ENCODE peak calls at places on chromosome 19, in ten cellular contexts. U is Peyer's patch; Q is AG10803; O is stimulated activated CD4-positive, alpha-beta T cell treated with anti-CD3 and anti-CD28 coated beads, Interleukin-2, amount 100 ng/mL, for 48 hours; N is NCI-H1105; F is endothelial cell; W is BJ; E is lower leg skin; M is T-helper 2 cell; B is heart right ventricle. X is an unnamed sample.

GRCh38 chr19:38134538-38135149 is 89.4 kb downstream of the DPF1 start:
- DNase-seq in U (no peak), Q (peak; percentile 30), O (peak; percentile 47), N (no peak), F (peak; percentile 59), W (no peak), E (no peak), M (no peak), B (no peak), X (peak; percentile 54)

GRCh38 chr19:52248256-52248655 is 21.1 kb upstream of the ZNF766 start:
- DNase-seq in U (no peak), Q (peak; percentile 44), O (peak; percentile 39), N (peak; percentile 6), F (peak; percentile 36), W (no peak), E (no peak), M (no peak), B (peak; percentile 31), X (no peak)

GRCh38 chr19:36245210-36246005 is 30.5 kb downstream of the ZNF146 start:
- DNase-seq in U (no peak), Q (no peak), O (no peak), N (no peak), F (no peak), W (no peak), E (no peak), M (no peak), B (no peak), X (no peak)

GRCh38 chr19:55691561-55692481 is 16.8 kb downstream of the EPN1 start:
- DNase-seq in U (peak; percentile 42), Q (no peak), O (no peak), N (no peak), F (no peak), W (no peak), E (peak; percentile 80), M (no peak), B (no peak), X (no peak)

GRCh38 chr19:409006-409514 is at the start of gene C2CD4C:
- DNase-seq in U (peak; percentile 47), Q (no peak), O (no peak), N (no peak), F (no peak), W (no peak), E (peak; percentile 82), M (no peak), B (no peak), X (no peak)

GRCh38 chr19:4007836-4008539 is 452 bp downstream of the PIAS4 start:
- DNase-seq in U (peak; percentile 57), Q (no peak), O (no peak), N (peak; percentile 17), F (no peak), W (no peak), E (no peak), M (no peak), B (no peak), X (no peak)

GRCh38 chr19:38697197-38697596 is 47.1 kb downstream of the CAPN12 start:
- DNase-seq in U (no peak), Q (no peak), O (no peak), N (no peak), F (no peak), W (no peak), E (no peak), M (no peak), B (no peak), X (no peak)

GRCh38 chr19:53644061-53644816 is 12.4 kb downstream of the DPRX start:
- DNase-seq in U (no peak), Q (no peak), O (no peak), N (no peak), F (no peak), W (no peak), E (no peak), M (no peak), B (no peak), X (no peak)

GRCh38 chr19:53991224-53992113 is at the start of gene CACNG6:
- DNase-seq in U (no peak), Q (no peak), O (no peak), N (peak; percentile 9), F (peak; percentile 30), W (no peak), E (no peak), M (no peak), B (no peak), X (no peak)

GRCh38 chr19:5667751-5668271 is 12.5 kb downstream of the MICOS13 start:
- DNase-seq in U (no peak), Q (no peak), O (no peak), N (no peak), F (no peak), W (no peak), E (no peak), M (no peak), B (no peak), X (no peak)

GRCh38 chr19:17511724-17512573 is 500 bp downstream of the PGLS start:
- DNase-seq in U (peak; percentile 92), Q (peak; percentile 83), O (peak; percentile 76), N (peak; percentile 85), F (peak; percentile 74), W (no peak), E (peak; percentile 97), M (peak; percentile 67), B (peak; percentile 90), X (peak; percentile 90)

GRCh38 chr19:17244618-17245534 is 843 bp downstream of the NR2F6 start:
- DNase-seq in U (peak; percentile 64), Q (no peak), O (no peak), N (peak; percentile 9), F (no peak), W (no peak), E (no peak), M (no peak), B (peak; percentile 62), X (no peak)

GRCh38 chr19:50537769-50538230 is 24.1 kb upstream of the ASPDH start:
- DNase-seq in U (peak; percentile 81), Q (peak; percentile 76), O (peak; percentile 71), N (peak; percentile 55), F (peak; percentile 19), W (peak; percentile 7), E (no peak), M (no peak), B (peak; percentile 83), X (peak; percentile 84)

GRCh38 chr19:5580116-5580515 is 12.4 kb upstream of the TINCR start:
- DNase-seq in U (no peak), Q (no peak), O (no peak), N (no peak), F (no peak), W (no peak), E (no peak), M (no peak), B (no peak), X (no peak)

GRCh38 chr19:14002571-14003278 is 3.4 kb downstream of the RFX1 start:
- DNase-seq in U (no peak), Q (no peak), O (no peak), N (no peak), F (no peak), W (no peak), E (no peak), M (no peak), B (no peak), X (peak; percentile 14)

GRCh38 chr19:13176345-13176744 is 26.1 kb downstream of the IER2 start:
- DNase-seq in U (no peak), Q (no peak), O (no peak), N (no peak), F (no peak), W (no peak), E (no peak), M (no peak), B (no peak), X (no peak)

GRCh38 chr19:1970003-1970805 is 29.2 kb downstream of the CSNK1G2 start:
- DNase-seq in U (no peak), Q (no peak), O (no peak), N (no peak), F (no peak), W (no peak), E (no peak), M (no peak), B (no peak), X (no peak)

GRCh38 chr19:19138110-19138981 is at the start of gene TMEM161A:
- DNase-seq in U (peak; percentile 97), Q (peak; percentile 100), O (peak; percentile 95), N (peak; percentile 92), F (peak; percentile 93), W (peak; percentile 92), E (peak; percentile 99), M (peak; percentile 80), B (peak; percentile 97), X (peak; percentile 100)

GRCh38 chr19:3146677-3147100 is 10.9 kb downstream of the GNA15 start:
- DNase-seq in U (no peak), Q (no peak), O (peak; percentile 75), N (no peak), F (peak; percentile 61), W (no peak), E (no peak), M (peak; percentile 54), B (peak; percentile 55), X (no peak)

GRCh38 chr19:35641515-35642151 is at the start of gene ETV2:
- DNase-seq in U (no peak), Q (no peak), O (no peak), N (no peak), F (peak; percentile 68), W (no peak), E (no peak), M (no peak), B (peak; percentile 46), X (peak; percentile 66)

GRCh38 chr19:46719629-46720515 is 3.0 kb upstream of the PRKD2 start:
- DNase-seq in U (no peak), Q (no peak), O (no peak), N (no peak), F (no peak), W (no peak), E (no peak), M (no peak), B (no peak), X (no peak)

GRCh38 chr19:48878219-48879024 is 6.2 kb downstream of the PPP1R15A start:
- DNase-seq in U (no peak), Q (peak; percentile 36), O (no peak), N (no peak), F (no peak), W (no peak), E (no peak), M (no peak), B (no peak), X (no peak)

GRCh38 chr19:48290923-48291700 is 21.2 kb downstream of the ZNF114 start:
- DNase-seq in U (peak; percentile 81), Q (peak; percentile 78), O (peak; percentile 62), N (peak; percentile 38), F (peak; percentile 88), W (no peak), E (peak; percentile 96), M (peak; percentile 53), B (peak; percentile 83), X (peak; percentile 68)

GRCh38 chr19:35534803-35535480 is 1.7 kb downstream of the GAPDHS start:
- DNase-seq in U (no peak), Q (no peak), O (no peak), N (no peak), F (no peak), W (no peak), E (no peak), M (no peak), B (no peak), X (no peak)

GRCh38 chr19:17841371-17841809 is 6.4 kb downstream of the JAK3 start:
- DNase-seq in U (no peak), Q (no peak), O (no peak), N (no peak), F (no peak), W (no peak), E (no peak), M (no peak), B (peak; percentile 29), X (no peak)

GRCh38 chr19:4557971-4558941 is 1.2 kb downstream of the SEMA6B start:
- DNase-seq in U (no peak), Q (no peak), O (peak; percentile 40), N (no peak), F (peak; percentile 72), W (no peak), E (no peak), M (no peak), B (no peak), X (peak; percentile 72)

GRCh38 chr19:46881092-46881491 is 20.3 kb downstream of the ARHGAP35 start:
- DNase-seq in U (no peak), Q (no peak), O (no peak), N (no peak), F (no peak), W (no peak), E (no peak), M (no peak), B (no peak), X (no peak)

GRCh38 chr19:3125900-3126524 is 9.8 kb upstream of the GNA15 start:
- DNase-seq in U (peak; percentile 79), Q (peak; percentile 30), O (peak; percentile 83), N (no peak), F (peak; percentile 72), W (no peak), E (no peak), M (peak; percentile 51), B (peak; percentile 75), X (peak; percentile 80)